ENCODE peak calls at places on chromosomes 6 and 20, in nine cellular contexts. F is SK-N-SH, Q is bronchial epithelial cell, N is adrenal gland, W is suprapubic skin, E is mucosa of descending colon, P is uterus, R is brain microvascular endothelial cell, B is lower lobe of right lung. M is an unnamed sample.

GRCh38 chr20:38084425-38084951 is 50.9 kb downstream of the RPRD1B start:
- DNase-seq in F (no peak), Q (no peak), N (no peak), W (no peak), E (no peak), P (peak; percentile 61), R (peak; percentile 90), B (no peak), M (no peak)

GRCh38 chr20:35093245-35093884 is 758 bp upstream of the TRPC4AP start:
- DNase-seq in F (no peak), Q (peak; percentile 84), N (no peak), W (no peak), E (no peak), P (no peak), R (peak; percentile 36), B (no peak), M (no peak)

GRCh38 chr6:160080097-160080496 is 41.5 kb upstream of the SLC22A1 start:
- DNase-seq in F (no peak), Q (no peak), N (no peak), W (no peak), E (no peak), P (no peak), R (no peak), B (no peak), M (no peak)

GRCh38 chr6:125588268-125588667 is 161.2 kb upstream of the HEY2 start:
- DNase-seq in F (no peak), Q (no peak), N (no peak), W (no peak), E (no peak), P (no peak), R (peak; percentile 31), B (no peak), M (no peak)

GRCh38 chr6:13303668-13304017 is 24.7 kb downstream of the TBC1D7 start:
- DNase-seq in F (no peak), Q (peak; percentile 58), N (peak; percentile 76), W (peak; percentile 83), E (peak; percentile 87), P (peak; percentile 45), R (peak; percentile 79), B (peak; percentile 84), M (peak; percentile 50)

GRCh38 chr6:25229671-25230321 is 49.4 kb upstream of the CARMIL1 start:
- DNase-seq in F (no peak), Q (peak; percentile 48), N (no peak), W (no peak), E (no peak), P (no peak), R (peak; percentile 41), B (no peak), M (no peak)

GRCh38 chr20:39081255-39081654 is 119.1 kb downstream of the DHX35 start:
- DNase-seq in F (peak; percentile 85), Q (peak; percentile 65), N (peak; percentile 83), W (no peak), E (peak; percentile 94), P (peak; percentile 59), R (peak; percentile 79), B (peak; percentile 62), M (no peak)

GRCh38 chr6:16769131-16769985 is 8.1 kb upstream of the ATXN1 start:
- DNase-seq in F (no peak), Q (peak; percentile 95), N (peak; percentile 55), W (no peak), E (peak; percentile 53), P (peak; percentile 63), R (peak; percentile 96), B (no peak), M (peak; percentile 18)

GRCh38 chr20:47454298-47455132 is 47.2 kb upstream of the NCOA3 start:
- DNase-seq in F (no peak), Q (no peak), N (no peak), W (no peak), E (no peak), P (no peak), R (no peak), B (no peak), M (no peak)

GRCh38 chr6:152184573-152185157 is 377.2 kb downstream of the ESR1 start:
- DNase-seq in F (no peak), Q (peak; percentile 5), N (no peak), W (no peak), E (no peak), P (no peak), R (no peak), B (no peak), M (peak; percentile 18)

GRCh38 chr20:9156529-9157280 is 87.8 kb downstream of the PLCB4 start:
- DNase-seq in F (no peak), Q (no peak), N (no peak), W (no peak), E (no peak), P (no peak), R (no peak), B (no peak), M (no peak)

GRCh38 chr20:52056203-52057062 is 135.1 kb downstream of the ZFP64 start:
- DNase-seq in F (no peak), Q (peak; percentile 85), N (peak; percentile 56), W (no peak), E (no peak), P (no peak), R (peak; percentile 80), B (no peak), M (no peak)

GRCh38 chr20:37821691-37822655 is 81.0 kb upstream of the VSTM2L start:
- DNase-seq in F (no peak), Q (no peak), N (no peak), W (no peak), E (no peak), P (no peak), R (peak; percentile 90), B (no peak), M (no peak)

GRCh38 chr6:130822736-130823135 is 4.5 kb upstream of the SMLR1 start:
- DNase-seq in F (no peak), Q (no peak), N (no peak), W (no peak), E (no peak), P (no peak), R (no peak), B (no peak), M (no peak)

GRCh38 chr6:170439366-170440351 is 113.4 kb downstream of the PSMB1 start:
- DNase-seq in F (peak; percentile 29), Q (no peak), N (no peak), W (peak; percentile 65), E (no peak), P (no peak), R (peak; percentile 28), B (no peak), M (no peak)

GRCh38 chr20:58550661-58551060 is 35.5 kb upstream of the APCDD1L start:
- DNase-seq in F (peak; percentile 60), Q (no peak), N (peak; percentile 78), W (peak; percentile 50), E (no peak), P (no peak), R (peak; percentile 77), B (no peak), M (no peak)

GRCh38 chr6:108408453-108408852 is 113.6 kb downstream of the AFG1L start:
- DNase-seq in F (no peak), Q (no peak), N (peak; percentile 32), W (no peak), E (no peak), P (no peak), R (no peak), B (no peak), M (no peak)

GRCh38 chr6:37667050-37667814 is 30.5 kb downstream of the MDGA1 start:
- DNase-seq in F (no peak), Q (no peak), N (no peak), W (no peak), E (no peak), P (no peak), R (peak; percentile 69), B (no peak), M (no peak)

GRCh38 chr6:57173056-57173885 is 1.1 kb downstream of the BAG2 start:
- DNase-seq in F (peak; percentile 36), Q (peak; percentile 22), N (peak; percentile 37), W (no peak), E (peak; percentile 12), P (no peak), R (no peak), B (no peak), M (peak; percentile 30)

DNA sequence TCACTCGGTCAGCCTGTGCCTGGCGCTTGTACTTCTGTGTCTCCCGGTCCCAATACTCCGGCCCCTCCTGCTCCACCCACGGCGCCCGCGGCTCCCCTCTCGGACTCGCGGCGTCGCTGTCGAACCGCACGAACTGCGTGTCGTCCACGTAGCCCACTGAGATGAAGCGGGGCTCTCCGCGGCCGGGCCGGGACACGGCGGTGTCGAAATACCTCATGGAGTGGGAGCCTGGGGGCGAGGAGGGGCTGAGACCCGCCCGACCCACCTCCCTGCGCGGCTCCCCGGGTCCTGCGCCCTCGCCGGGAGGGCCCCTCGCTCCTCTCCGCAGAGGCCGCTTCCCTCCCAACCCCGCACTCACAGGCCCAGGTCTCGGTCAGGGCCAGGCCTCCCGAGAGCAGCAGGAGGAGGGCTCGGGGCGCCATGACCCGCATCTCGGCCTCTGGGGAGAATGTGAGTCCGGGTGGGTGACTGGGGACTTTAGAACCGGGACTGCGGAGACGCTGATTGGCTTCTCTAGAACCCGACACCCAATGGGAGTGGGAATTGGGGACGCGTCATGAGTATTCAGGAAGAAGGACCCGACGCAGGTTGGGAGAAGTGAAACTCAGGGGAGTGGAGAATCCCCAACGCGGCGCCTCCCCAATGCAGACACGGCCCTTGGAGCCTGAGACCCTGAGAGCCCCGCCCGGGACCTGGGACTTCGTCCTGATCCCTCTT is at the start of gene HLA-C:
- DNase-seq in F (peak; percentile 94), Q (peak; percentile 95), N (peak; percentile 96), W (peak; percentile 97), E (peak; percentile 96), P (peak; percentile 96), R (peak; percentile 92), B (peak; percentile 90), M (peak; percentile 88)
- TF ChIP-seq CTCF in F (peak; percentile 22), Q (peak; percentile 8), N (no peak), W (no peak), E (no peak), P (no peak), R (peak; percentile 29), B (no peak), M (peak; percentile 19)

GRCh38 chr20:63522981-63523611 is 2.5 kb downstream of the PPDPF start:
- DNase-seq in F (no peak), Q (no peak), N (no peak), W (peak; percentile 78), E (peak; percentile 34), P (peak; percentile 20), R (no peak), B (peak; percentile 44), M (peak; percentile 18)
- H3K4me3 ChIP-seq in F (no peak overlapping the region), Q (no peak overlapping the region), N (no peak overlapping the region), W (peak overlapping the region; percentile 75), E (no peak overlapping the region), P (no peak overlapping the region), R (no peak overlapping the region), B (no peak overlapping the region), M (no peak overlapping the region)

GRCh38 chr6:161110380-161110779 is 118.8 kb downstream of the MAP3K4 start:
- DNase-seq in F (no peak), Q (no peak), N (no peak), W (no peak), E (no peak), P (no peak), R (no peak), B (no peak), M (no peak)
- H3K36me3 ChIP-seq in F (peaks cover 84% of the 10 kb centered on the region), Q (peaks cover 32% of the 10 kb centered on the region), N (peaks cover 63% of the 10 kb centered on the region), W (peaks cover 99% of the 10 kb centered on the region), E (no peaks in the 10 kb centered on the region), P (no peaks in the 10 kb centered on the region), R (peaks cover 20% of the 10 kb centered on the region), B (peaks cover 99% of the 10 kb centered on the region), M (peaks cover 25% of the 10 kb centered on the region)

DNA sequence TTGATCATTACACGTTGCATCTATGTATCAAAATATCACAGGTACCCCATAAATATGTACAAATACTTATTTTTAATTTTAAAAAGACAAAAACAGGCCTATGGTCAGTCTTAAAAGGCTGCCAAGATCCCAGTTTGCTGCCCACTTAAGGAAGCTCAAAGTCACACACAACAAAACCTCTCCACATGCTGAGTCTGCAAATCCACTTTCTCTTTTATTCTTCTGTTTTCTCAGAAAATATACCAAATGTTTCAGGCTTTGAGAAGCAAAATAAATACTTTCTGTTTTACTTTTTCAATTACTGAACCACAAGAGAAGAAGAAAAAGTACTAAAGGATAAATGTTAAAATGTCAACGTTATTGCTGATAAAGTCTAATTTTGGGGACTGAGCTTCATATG is 107.8 kb upstream of the MANEA start:
- DNase-seq in F (no peak), Q (no peak), N (no peak), W (no peak), E (no peak), P (no peak), R (no peak), B (no peak), M (no peak)
- TF ChIP-seq CTCF in F (no peak), Q (no peak), N (no peak), W (no peak), E (no peak), P (no peak), R (no peak), B (no peak), M (no peak)

M was measured in GM06990.